ENCODE peak calls at places on chromosomes 12 and 14, in four cellular contexts. U is tibial nerve, X is adipocyte, G is H54. H is an unnamed sample.

GRCh38 chr14:56807586-56808168 is 2.6 kb downstream of the OTX2 start:
- DNase-seq in U (no peak), X (no peak), G (no peak), H (no peak)

GRCh38 chr14:75542585-75543091 is 20.4 kb downstream of the BATF start:
- DNase-seq in X (peak; percentile 36), G (no peak), U (no peak), H (peak; percentile 82)

GRCh38 chr12:64252708-64253107 is 30.6 kb upstream of the KICS2 start:
- DNase-seq in U (no peak), G (no peak), X (peak; percentile 72), H (no peak)

GRCh38 chr14:26841920-26842741 is 244.3 kb upstream of the NOVA1 start:
- DNase-seq in U (peak; percentile 46), X (peak; percentile 96), G (peak; percentile 12), H (no peak)

GRCh38 chr12:93857279-93857894 is 180.2 kb downstream of the CRADD start:
- DNase-seq in X (peak; percentile 52), G (peak; percentile 7), U (no peak), H (no peak)

GRCh38 chr12:76631741-76632140 is 72.2 kb upstream of the OSBPL8 start:
- DNase-seq in U (no peak), G (no peak), X (no peak), H (no peak)

GRCh38 chr12:51593539-51593938 is 2.5 kb downstream of the SCN8A start:
- DNase-seq in G (no peak), U (no peak), X (peak; percentile 77), H (no peak)

GRCh38 chr14:95496111-95496681 is 20.3 kb downstream of the SYNE3 start:
- DNase-seq in X (no peak), U (no peak), G (no peak), H (no peak)

GRCh38 chr14:85565862-85566296 is 35.9 kb downstream of the FLRT2 start:
- DNase-seq in U (no peak), G (no peak), X (peak; percentile 53), H (no peak)

GRCh38 chr12:95551305-95551704 is at the start of gene USP44:
- DNase-seq in X (no peak), U (no peak), G (no peak), H (no peak)